ENCODE peak calls at places on chromosomes 16 and 17, in six cellular contexts. One of them, this sample, is unnamed.

GRCh38 chr16:70750893-70751467 is 50.0 kb downstream of the VAC14 start:
- DNase-seq in K562: no peak
- DNase-seq in GM12878: no peak
- DNase-seq in GM12891: no peak
- DNase-seq in H1: no peak
- DNase-seq in HepG2: no peak
- DNase-seq in this sample: no peak

GRCh38 chr17:5943232-5943631 is 126.9 kb upstream of the WSCD1 start:
- DNase-seq in GM12891: no peak
- DNase-seq in GM12878: no peak
- DNase-seq in K562: peak; percentile 50
- DNase-seq in HepG2: no peak
- DNase-seq in H1: no peak
- DNase-seq in this sample: no peak

GRCh38 chr17:9544221-9544620 is 31.4 kb downstream of the STX8 start:
- DNase-seq in HepG2: no peak
- DNase-seq in GM12891: no peak
- DNase-seq in GM12878: no peak
- DNase-seq in H1: no peak
- DNase-seq in K562: no peak
- DNase-seq in this sample: no peak

GRCh38 chr17:46081018-46081320 is 81.9 kb downstream of the STH start:
- DNase-seq in HepG2: no peak
- DNase-seq in K562: no peak
- DNase-seq in GM12891: no peak
- DNase-seq in H1: no peak
- DNase-seq in GM12878: no peak
- DNase-seq in this sample: no peak

GRCh38 chr16:77834600-77834963 is 46.2 kb downstream of the VAT1L start:
- DNase-seq in HepG2: no peak
- DNase-seq in K562: no peak
- DNase-seq in H1: no peak
- DNase-seq in GM12891: no peak
- DNase-seq in GM12878: no peak
- DNase-seq in this sample: no peak

GRCh38 chr16:89099905-89100304 is 6.3 kb downstream of the ACSF3 start:
- DNase-seq in H1: no peak
- DNase-seq in K562: no peak
- DNase-seq in HepG2: no peak
- DNase-seq in GM12878: no peak
- DNase-seq in GM12891: no peak
- DNase-seq in this sample: no peak

GRCh38 chr17:5870231-5870953 is 199.8 kb upstream of the WSCD1 start:
- DNase-seq in GM12891: no peak
- DNase-seq in HepG2: no peak
- DNase-seq in H1: no peak
- DNase-seq in GM12878: no peak
- DNase-seq in K562: no peak
- DNase-seq in this sample: no peak

GRCh38 chr16:58243528-58244004 is 45.7 kb upstream of the CSNK2A2 start:
- DNase-seq in H1: no peak
- DNase-seq in HepG2: no peak
- DNase-seq in GM12878: peak; percentile 91
- DNase-seq in GM12891: peak; percentile 24
- DNase-seq in K562: no peak
- DNase-seq in this sample: peak; percentile 31

GRCh38 chr17:74786411-74787097 is 10.4 kb upstream of the NAT9 start:
- DNase-seq in GM12878: no peak
- DNase-seq in H1: no peak
- DNase-seq in HepG2: no peak
- DNase-seq in K562: no peak
- DNase-seq in GM12891: no peak
- DNase-seq in this sample: no peak

GRCh38 chr16:1532771-1533170 is 695 bp upstream of the TMEM204 start:
- DNase-seq in GM12891: no peak
- DNase-seq in K562: no peak
- DNase-seq in GM12878: no peak
- DNase-seq in H1: no peak
- DNase-seq in HepG2: no peak
- DNase-seq in this sample: no peak

GRCh38 chr17:61454095-61454931 is 2.1 kb downstream of the TBX4 start:
- DNase-seq in GM12878: no peak
- DNase-seq in HepG2: no peak
- DNase-seq in K562: no peak
- DNase-seq in H1: no peak
- DNase-seq in GM12891: no peak
- DNase-seq in this sample: no peak

GRCh38 chr16:4691666-4692412 is 1.5 kb upstream of the NUDT16L1 start:
- DNase-seq in HepG2: no peak
- DNase-seq in H1: no peak
- DNase-seq in GM12891: no peak
- DNase-seq in K562: no peak
- DNase-seq in GM12878: no peak
- DNase-seq in this sample: no peak

GRCh38 chr16:75483222-75483621 is 12.0 kb downstream of the CHST6 start:
- DNase-seq in GM12878: no peak
- DNase-seq in K562: no peak
- DNase-seq in GM12891: no peak
- DNase-seq in H1: no peak
- DNase-seq in HepG2: no peak
- DNase-seq in this sample: no peak

GRCh38 chr16:23998771-23999170 is 163.0 kb downstream of the PRKCB start:
- DNase-seq in GM12891: no peak
- DNase-seq in HepG2: no peak
- DNase-seq in K562: no peak
- DNase-seq in H1: no peak
- DNase-seq in GM12878: no peak
- DNase-seq in this sample: no peak

DNA sequence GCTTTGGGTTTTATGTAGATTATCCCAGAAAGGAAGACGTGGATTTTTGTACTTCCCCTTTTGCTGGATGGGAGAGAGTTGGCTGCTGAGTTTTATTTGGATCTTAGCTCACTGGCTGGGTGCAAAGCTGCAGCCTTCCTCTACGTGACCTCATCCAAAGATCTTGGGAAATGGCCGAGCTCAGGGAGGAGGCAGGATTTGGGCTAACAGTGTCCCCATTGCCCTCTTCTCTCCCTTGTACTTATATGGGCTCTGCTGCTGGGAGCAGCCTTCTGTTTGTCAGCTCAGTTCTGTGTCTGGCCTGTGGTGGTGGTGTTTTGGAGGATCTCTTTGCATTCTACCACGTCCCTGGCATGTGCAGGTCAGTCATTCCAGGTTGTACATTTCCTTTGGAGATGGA is 2.0 kb downstream of the AOC3 start:
- DNase-seq in K562: no peak
- DNase-seq in H1: no peak
- DNase-seq in HepG2: no peak
- DNase-seq in GM12878: no peak
- DNase-seq in GM12891: no peak
- DNase-seq in this sample: no peak
- TF ChIP-seq POLR2AphosphoS5 in K562: no peak
- TF ChIP-seq POLR2AphosphoS5 in H1: no peak
- TF ChIP-seq POLR2AphosphoS5 in HepG2: no peak
- TF ChIP-seq POLR2AphosphoS5 in GM12878: no peak
- TF ChIP-seq POLR2AphosphoS5 in GM12891: no peak
- TF ChIP-seq POLR2AphosphoS5 in this sample: no peak

DNA sequence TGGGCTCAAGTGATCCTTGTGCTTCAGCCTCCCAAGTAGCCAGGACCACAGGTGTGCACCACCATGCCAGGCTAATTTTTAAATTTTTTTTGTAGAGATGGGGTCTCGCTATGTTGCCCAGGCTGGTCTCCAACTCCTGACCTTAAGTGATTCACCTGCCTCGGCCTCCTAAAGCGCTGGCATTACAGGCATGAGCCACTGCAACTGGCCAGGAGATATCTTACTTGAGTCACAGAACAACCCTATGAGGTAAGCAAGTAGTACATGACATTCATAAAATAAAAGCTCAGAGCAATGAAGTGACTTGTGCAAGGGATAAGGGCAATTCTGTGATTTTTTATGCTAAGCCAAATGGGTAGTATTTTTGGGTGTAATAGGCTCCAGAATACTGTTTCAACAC is 57.3 kb downstream of the CDC27 start:
- DNase-seq in K562: no peak
- DNase-seq in GM12878: no peak
- DNase-seq in GM12891: no peak
- DNase-seq in H1: no peak
- DNase-seq in HepG2: no peak
- DNase-seq in this sample: no peak
- TF ChIP-seq TAF1 in K562: no peak
- TF ChIP-seq TAF1 in GM12878: no peak
- TF ChIP-seq TAF1 in GM12891: no peak
- TF ChIP-seq TAF1 in H1: no peak
- TF ChIP-seq TAF1 in HepG2: no peak
- TF ChIP-seq TAF1 in this sample: no peak

GRCh38 chr16:30063278-30063892 is 2.2 kb upstream of the ALDOA start:
- DNase-seq in H1: no peak
- DNase-seq in HepG2: no peak
- DNase-seq in GM12891: no peak
- DNase-seq in GM12878: no peak
- DNase-seq in K562: no peak
- DNase-seq in this sample: no peak

GRCh38 chr16:30065112-30065942 is at the start of gene ALDOA:
- DNase-seq in K562: peak; percentile 88
- DNase-seq in HepG2: peak; percentile 96
- DNase-seq in GM12891: peak; percentile 94
- DNase-seq in H1: peak; percentile 89
- DNase-seq in GM12878: peak; percentile 86
- DNase-seq in this sample: peak; percentile 93

GRCh38 chr16:30064746-30065111 is 831 bp upstream of the ALDOA start:
- DNase-seq in GM12891: no peak
- DNase-seq in K562: no peak
- DNase-seq in H1: no peak
- DNase-seq in GM12878: no peak
- DNase-seq in HepG2: no peak
- DNase-seq in this sample: no peak

GRCh38 chr16:30065943-30066881 is 652 bp downstream of the ALDOA start:
- DNase-seq in K562: peak; percentile 73
- DNase-seq in HepG2: no peak
- DNase-seq in H1: no peak
- DNase-seq in GM12878: no peak
- DNase-seq in GM12891: no peak
- DNase-seq in this sample: no peak

DNA sequence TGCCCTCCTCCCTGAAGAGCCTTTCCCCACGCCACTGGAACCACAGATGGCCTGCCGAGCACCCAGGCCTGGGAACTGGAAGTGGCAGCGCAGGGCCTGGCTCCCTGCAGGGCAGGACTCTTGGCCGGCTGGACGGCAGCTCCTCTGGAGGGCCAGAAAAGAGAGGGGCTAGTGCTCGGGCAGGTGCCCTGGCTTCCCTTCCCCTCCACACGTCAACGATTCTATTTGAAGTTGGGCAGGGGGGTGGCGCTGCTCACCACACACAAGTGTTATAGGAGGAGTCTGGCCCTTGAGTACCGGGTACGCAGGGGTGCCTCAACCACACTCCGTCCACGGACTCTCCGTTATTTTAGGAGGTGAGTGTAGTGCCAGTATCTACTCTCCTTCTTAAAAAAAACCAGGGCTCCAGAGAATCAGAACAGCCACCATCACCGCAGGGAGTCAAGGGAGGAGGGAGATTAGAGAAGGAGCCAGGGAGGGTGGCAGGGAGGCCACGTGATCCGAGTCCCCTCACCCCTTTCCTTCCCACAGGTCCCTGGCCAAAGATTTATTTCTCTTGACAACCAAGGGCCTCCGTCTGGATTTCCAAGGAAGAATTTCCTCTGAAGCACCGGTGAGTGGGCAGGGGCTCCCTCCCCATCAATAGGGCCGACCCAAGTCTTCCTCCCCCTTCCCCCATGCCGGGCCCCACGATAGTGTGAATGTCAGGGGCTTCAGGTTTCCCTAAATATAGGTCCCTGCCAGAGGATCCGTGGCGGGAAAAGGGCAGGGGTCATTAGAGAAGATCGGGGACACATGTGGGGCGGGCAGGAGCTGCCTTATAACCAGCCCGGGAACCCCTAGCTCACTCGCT is 1.4 kb upstream of the ALDOA start:
- DNase-seq in GM12878: peak; percentile 53
- DNase-seq in H1: no peak
- DNase-seq in GM12891: peak; percentile 70
- DNase-seq in HepG2: peak; percentile 84
- DNase-seq in K562: peak; percentile 73
- DNase-seq in this sample: peak; percentile 70
- TF ChIP-seq POLR2A in GM12878: peak; percentile 72
- TF ChIP-seq POLR2A in H1: no peak
- TF ChIP-seq POLR2A in GM12891: peak; percentile 30
- TF ChIP-seq POLR2A in HepG2: no peak
- TF ChIP-seq POLR2A in K562: peak; percentile 54
- TF ChIP-seq POLR2A in this sample: no peak

GRCh38 chr17:76384222-76384986 is at the start of gene SPHK1:
- DNase-seq in H1: no peak
- DNase-seq in HepG2: peak; percentile 74
- DNase-seq in K562: peak; percentile 87
- DNase-seq in GM12891: peak; percentile 91
- DNase-seq in GM12878: no peak
- DNase-seq in this sample: peak; percentile 91

GRCh38 chr17:76386966-76387765 is 2.8 kb downstream of the SPHK1 start:
- DNase-seq in H1: no peak
- DNase-seq in K562: no peak
- DNase-seq in HepG2: no peak
- DNase-seq in GM12878: no peak
- DNase-seq in GM12891: no peak
- DNase-seq in this sample: no peak

GRCh38 chr17:76384987-76385891 is 830 bp downstream of the SPHK1 start:
- DNase-seq in H1: no peak
- DNase-seq in GM12891: no peak
- DNase-seq in K562: peak; percentile 51
- DNase-seq in HepG2: peak; percentile 39
- DNase-seq in GM12878: no peak
- DNase-seq in this sample: no peak

GRCh38 chr17:76383645-76384221 is 676 bp upstream of the SPHK1 start:
- DNase-seq in HepG2: peak; percentile 63
- DNase-seq in H1: no peak
- DNase-seq in K562: peak; percentile 57
- DNase-seq in GM12891: peak; percentile 59
- DNase-seq in GM12878: no peak
- DNase-seq in this sample: peak; percentile 54

DNA sequence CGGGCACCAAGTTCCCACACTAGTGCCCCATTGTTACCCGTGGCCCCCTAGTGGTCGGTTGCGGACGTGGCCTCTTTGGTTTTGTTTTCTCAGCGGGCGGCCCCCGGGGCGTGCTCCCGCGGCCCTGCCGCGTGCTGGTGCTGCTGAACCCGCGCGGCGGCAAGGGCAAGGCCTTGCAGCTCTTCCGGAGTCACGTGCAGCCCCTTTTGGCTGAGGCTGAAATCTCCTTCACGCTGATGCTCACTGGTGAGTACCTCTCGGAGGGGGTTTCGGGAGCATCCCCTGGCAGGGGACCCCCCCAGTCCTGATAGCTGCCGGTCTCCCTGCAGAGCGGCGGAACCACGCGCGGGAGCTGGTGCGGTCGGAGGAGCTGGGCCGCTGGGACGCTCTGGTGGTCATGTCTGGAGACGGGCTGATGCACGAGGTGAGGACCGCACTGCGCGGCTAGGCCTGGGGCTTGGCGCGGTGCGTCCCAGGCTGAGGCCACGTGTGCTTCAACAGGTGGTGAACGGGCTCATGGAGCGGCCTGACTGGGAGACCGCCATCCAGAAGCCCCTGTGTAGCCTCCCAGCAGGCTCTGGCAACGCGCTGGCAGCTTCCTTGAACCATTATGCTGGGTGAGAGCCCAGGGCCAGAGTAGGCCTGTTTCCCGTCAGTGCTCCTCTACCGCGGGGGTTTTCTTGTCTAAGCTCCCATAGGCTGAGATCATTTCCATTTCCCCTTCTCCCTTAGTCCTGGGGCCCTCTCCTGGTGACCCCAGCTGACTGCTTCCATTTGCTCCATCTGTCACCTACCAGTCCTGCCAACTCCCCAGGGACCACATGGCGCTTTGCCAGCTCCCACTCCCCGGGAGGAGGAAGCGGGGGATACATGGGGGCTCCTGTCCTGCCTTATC is 1.7 kb downstream of the SPHK1 start:
- DNase-seq in HepG2: peak; percentile 85
- DNase-seq in GM12878: no peak
- DNase-seq in GM12891: peak; percentile 94
- DNase-seq in H1: no peak
- DNase-seq in K562: peak; percentile 84
- DNase-seq in this sample: peak; percentile 96
- TF ChIP-seq POLR2AphosphoS5 in HepG2: no peak
- TF ChIP-seq POLR2AphosphoS5 in GM12878: no peak
- TF ChIP-seq POLR2AphosphoS5 in GM12891: no peak
- TF ChIP-seq POLR2AphosphoS5 in H1: no peak
- TF ChIP-seq POLR2AphosphoS5 in K562: no peak
- TF ChIP-seq POLR2AphosphoS5 in this sample: no peak

This sample was measured in GM12892.